ENCODE peak calls at places on chromosomes 3 and 15, in four cellular contexts. I is kidney epithelial cell; Z is T1000; E is activated CD8-positive, alpha-beta memory T cell treated with anti-CD3 and anti-CD28 coated beads for 24 hours. C is an unnamed sample.

GRCh38 chr3:150384517-150385212 is 23.4 kb upstream of the TSC22D2 start:
- DNase-seq in Z (no peak), I (peak), E (peak), C (no peak)

GRCh38 chr15:63986185-63986680 is 60.1 kb downstream of the DAPK2 start:
- DNase-seq in I (no peak), E (no peak), Z (no peak), C (no peak)

GRCh38 chr15:29812384-29812694 is 9.9 kb downstream of the TJP1 start:
- DNase-seq in Z (no peak), I (no peak), E (no peak), C (no peak)

GRCh38 chr15:91021516-91022074 is 799 bp downstream of the VPS33B start:
- DNase-seq in Z (no peak), E (no peak), I (no peak), C (no peak)

GRCh38 chr3:40191850-40192448 is 117.6 kb upstream of the EIF1B start:
- DNase-seq in I (no peak), Z (no peak), E (peak), C (peak)

GRCh38 chr3:70431906-70432305 is 119.5 kb upstream of the MDFIC2 start:
- DNase-seq in E (no peak), I (no peak), Z (no peak), C (peak)

GRCh38 chr15:42736793-42737528 is at the start of gene CDAN1:
- DNase-seq in E (peak), Z (peak), I (peak), C (peak)

GRCh38 chr15:87752250-87752951 is 504.1 kb downstream of the NTRK3 start:
- DNase-seq in I (peak), Z (peak), E (no peak), C (peak)

GRCh38 chr3:139629033-139629432 is 48.7 kb downstream of the NMNAT3 start:
- DNase-seq in Z (no peak), I (no peak), E (no peak), C (no peak)

GRCh38 chr15:38389924-38390542 is 63.9 kb upstream of the FAM98B start:
- DNase-seq in E (peak), Z (peak), I (no peak), C (no peak)

GRCh38 chr15:78049691-78050440 is 27.6 kb downstream of the TBC1D2B start:
- DNase-seq in Z (no peak), E (peak), I (no peak), C (no peak)

GRCh38 chr3:170233532-170233931 is 11.3 kb downstream of the PRKCI start:
- DNase-seq in Z (no peak), E (no peak), I (peak), C (no peak)

GRCh38 chr3:16837602-16838001 is 47.2 kb upstream of the PLCL2 start:
- DNase-seq in I (no peak), E (no peak), Z (no peak), C (no peak)

GRCh38 chr15:73474785-73475184 is 31.8 kb downstream of the REC114 start:
- DNase-seq in I (no peak), Z (no peak), E (no peak), C (no peak)

GRCh38 chr15:59223736-59224135 is 17.1 kb downstream of the LDHAL6B start:
- DNase-seq in E (no peak), I (no peak), Z (no peak), C (no peak)

GRCh38 chr3:80384811-80385210 is 617.0 kb upstream of the ROBO1 start:
- DNase-seq in I (no peak), E (no peak), Z (no peak), C (no peak)

GRCh38 chr3:149604125-149604851 is 53.5 kb downstream of the WWTR1 start:
- DNase-seq in I (no peak), E (no peak), Z (no peak), C (no peak)

GRCh38 chr3:129621626-129622417 is 15.3 kb upstream of the PLXND1 start:
- DNase-seq in I (no peak), E (no peak), Z (no peak), C (no peak)

GRCh38 chr3:183161552-183162345 is 785 bp downstream of the LAMP3 start:
- DNase-seq in E (no peak), I (no peak), Z (no peak), C (no peak)

GRCh38 chr15:98025237-98025636 is 64.7 kb downstream of the ARRDC4 start:
- DNase-seq in Z (no peak), I (peak), E (no peak), C (peak)

GRCh38 chr3:184524981-184525336 is 36.6 kb upstream of the EPHB3 start:
- DNase-seq in Z (no peak), I (no peak), E (no peak), C (no peak)

GRCh38 chr3:10883478-10884234 is 67.6 kb downstream of the SLC6A11 start:
- DNase-seq in I (no peak), E (no peak), Z (no peak), C (no peak)

GRCh38 chr3:13706451-13706850 is 157.5 kb downstream of the FBLN2 start:
- DNase-seq in I (no peak), E (peak), Z (no peak), C (no peak)

GRCh38 chr15:100715571-100716455 is 113.4 kb downstream of the ASB7 start:
- DNase-seq in E (peak), Z (no peak), I (no peak), C (no peak)

GRCh38 chr15:98725874-98726273 is 77.5 kb downstream of the IGF1R start:
- DNase-seq in E (no peak), I (no peak), Z (no peak), C (no peak)

GRCh38 chr3:50248387-50248786 is 12.4 kb downstream of the GNAI2 start:
- DNase-seq in I (no peak), E (no peak), Z (no peak), C (no peak)

GRCh38 chr3:177195941-177196472 is 1.3 kb downstream of the TBL1XR1 start:
- DNase-seq in I (no peak), E (no peak), Z (no peak), C (no peak)

GRCh38 chr3:115710799-115711198 is 87.5 kb downstream of the GAP43 start:
- DNase-seq in E (no peak), I (no peak), Z (no peak), C (no peak)

GRCh38 chr3:43906847-43907507 is 216.2 kb downstream of the ABHD5 start:
- DNase-seq in Z (no peak), I (no peak), E (no peak), C (no peak)

GRCh38 chr3:170419301-170420087 is 826 bp downstream of the CLDN11 start:
- DNase-seq in I (no peak), Z (no peak), E (no peak), C (no peak)

GRCh38 chr3:128432301-128432897 is 34.3 kb downstream of the DNAJB8 start:
- DNase-seq in Z (no peak), E (no peak), I (no peak), C (no peak)

GRCh38 chr15:47717036-47717611 is at the start of gene SEMA6D:
- DNase-seq in I (peak), Z (peak), E (no peak), C (no peak)

GRCh38 chr15:92930061-92930460 is 29.9 kb downstream of the CHD2 start:
- DNase-seq in Z (no peak), I (peak), E (no peak), C (no peak)

GRCh38 chr3:179563298-179563934 is 690 bp downstream of the ACTL6A start:
- DNase-seq in I (no peak), Z (peak), E (peak), C (no peak)

GRCh38 chr3:103791786-103792515 is 1357.1 kb downstream of the ZPLD1 start:
- DNase-seq in E (no peak), I (no peak), Z (no peak), C (no peak)

GRCh38 chr3:184177331-184177731 is 2.7 kb downstream of the AP2M1 start:
- DNase-seq in I (no peak), E (no peak), Z (peak), C (no peak)